ENCODE peak calls at places on chromosomes 12 and 14, in ten cellular contexts. One of them, this sample, is unnamed.

GRCh38 chr14:28756896-28757570 is 9.6 kb upstream of the FOXG1 start:
- DNase-seq in H1: peak
- DNase-seq in endothelial cell of umbilical vein: peak
- DNase-seq in K562: peak
- DNase-seq in GM12878: no peak
- DNase-seq in A549: peak
- DNase-seq in NB4: peak
- DNase-seq in HepG2: peak
- DNase-seq in HCT116: no peak
- DNase-seq in SK-N-SH: peak
- DNase-seq in this sample: peak

GRCh38 chr14:51401272-51401671 is 161.2 kb downstream of the TMX1 start:
- DNase-seq in H1: no peak
- DNase-seq in GM12878: no peak
- DNase-seq in HCT116: no peak
- DNase-seq in SK-N-SH: no peak
- DNase-seq in endothelial cell of umbilical vein: no peak
- DNase-seq in NB4: no peak
- DNase-seq in A549: peak
- DNase-seq in HepG2: no peak
- DNase-seq in K562: no peak
- DNase-seq in this sample: no peak

GRCh38 chr12:27478949-27479348 is 32.4 kb downstream of the SMCO2 start:
- DNase-seq in K562: no peak
- DNase-seq in GM12878: no peak
- DNase-seq in SK-N-SH: no peak
- DNase-seq in H1: no peak
- DNase-seq in HCT116: no peak
- DNase-seq in HepG2: no peak
- DNase-seq in NB4: no peak
- DNase-seq in endothelial cell of umbilical vein: no peak
- DNase-seq in A549: no peak
- DNase-seq in this sample: no peak

GRCh38 chr14:51644215-51644969 is 7.3 kb upstream of the FRMD6 start:
- DNase-seq in GM12878: no peak
- DNase-seq in SK-N-SH: no peak
- DNase-seq in endothelial cell of umbilical vein: no peak
- DNase-seq in NB4: no peak
- DNase-seq in HepG2: no peak
- DNase-seq in HCT116: no peak
- DNase-seq in H1: no peak
- DNase-seq in K562: no peak
- DNase-seq in A549: no peak
- DNase-seq in this sample: no peak

GRCh38 chr14:64298773-64299172 is 4.6 kb upstream of the ESR2 start:
- DNase-seq in SK-N-SH: no peak
- DNase-seq in endothelial cell of umbilical vein: no peak
- DNase-seq in GM12878: no peak
- DNase-seq in K562: no peak
- DNase-seq in HepG2: peak
- DNase-seq in H1: no peak
- DNase-seq in HCT116: no peak
- DNase-seq in A549: peak
- DNase-seq in NB4: no peak
- DNase-seq in this sample: no peak

GRCh38 chr12:117622741-117623140 is 261.3 kb upstream of the NOS1 start:
- DNase-seq in HCT116: no peak
- DNase-seq in NB4: no peak
- DNase-seq in A549: no peak
- DNase-seq in GM12878: no peak
- DNase-seq in H1: no peak
- DNase-seq in SK-N-SH: no peak
- DNase-seq in HepG2: no peak
- DNase-seq in endothelial cell of umbilical vein: no peak
- DNase-seq in K562: no peak
- DNase-seq in this sample: no peak

GRCh38 chr12:7121324-7121723 is 7.4 kb downstream of the RBP5 start:
- DNase-seq in GM12878: no peak
- DNase-seq in H1: no peak
- DNase-seq in NB4: no peak
- DNase-seq in endothelial cell of umbilical vein: no peak
- DNase-seq in A549: no peak
- DNase-seq in K562: no peak
- DNase-seq in HCT116: no peak
- DNase-seq in HepG2: no peak
- DNase-seq in SK-N-SH: no peak
- DNase-seq in this sample: no peak

GRCh38 chr12:109951751-109952150 is 44.4 kb downstream of the GIT2 start:
- DNase-seq in H1: no peak
- DNase-seq in GM12878: no peak
- DNase-seq in K562: no peak
- DNase-seq in HepG2: no peak
- DNase-seq in HCT116: peak
- DNase-seq in endothelial cell of umbilical vein: no peak
- DNase-seq in A549: no peak
- DNase-seq in SK-N-SH: no peak
- DNase-seq in NB4: no peak
- DNase-seq in this sample: no peak

GRCh38 chr12:41993283-41993682 is 151.4 kb downstream of the GXYLT1 start:
- DNase-seq in H1: no peak
- DNase-seq in HepG2: no peak
- DNase-seq in SK-N-SH: no peak
- DNase-seq in A549: no peak
- DNase-seq in HCT116: no peak
- DNase-seq in endothelial cell of umbilical vein: no peak
- DNase-seq in NB4: no peak
- DNase-seq in K562: no peak
- DNase-seq in GM12878: no peak
- DNase-seq in this sample: no peak

GRCh38 chr12:108511633-108512540 is 3.2 kb upstream of the FICD start:
- DNase-seq in NB4: peak
- DNase-seq in HepG2: peak
- DNase-seq in HCT116: peak
- DNase-seq in H1: peak
- DNase-seq in endothelial cell of umbilical vein: peak
- DNase-seq in SK-N-SH: peak
- DNase-seq in GM12878: peak
- DNase-seq in K562: peak
- DNase-seq in A549: peak
- DNase-seq in this sample: peak

GRCh38 chr12:79016181-79016580 is 151.6 kb downstream of the SYT1 start:
- DNase-seq in SK-N-SH: no peak
- DNase-seq in endothelial cell of umbilical vein: peak
- DNase-seq in GM12878: no peak
- DNase-seq in NB4: no peak
- DNase-seq in H1: no peak
- DNase-seq in HepG2: no peak
- DNase-seq in HCT116: no peak
- DNase-seq in A549: no peak
- DNase-seq in K562: no peak
- DNase-seq in this sample: no peak

GRCh38 chr14:94031880-94032279 is 5.7 kb downstream of the OTUB2 start:
- DNase-seq in SK-N-SH: no peak
- DNase-seq in HCT116: no peak
- DNase-seq in A549: no peak
- DNase-seq in GM12878: no peak
- DNase-seq in H1: no peak
- DNase-seq in HepG2: no peak
- DNase-seq in NB4: no peak
- DNase-seq in K562: no peak
- DNase-seq in endothelial cell of umbilical vein: no peak
- DNase-seq in this sample: no peak

GRCh38 chr12:20003252-20003651 is 365.1 kb upstream of the PDE3A start:
- DNase-seq in HepG2: no peak
- DNase-seq in endothelial cell of umbilical vein: no peak
- DNase-seq in A549: no peak
- DNase-seq in GM12878: no peak
- DNase-seq in NB4: no peak
- DNase-seq in H1: no peak
- DNase-seq in K562: no peak
- DNase-seq in HCT116: no peak
- DNase-seq in SK-N-SH: no peak
- DNase-seq in this sample: no peak

GRCh38 chr14:23359167-23359626 is 5.8 kb downstream of the EFS start:
- DNase-seq in SK-N-SH: no peak
- DNase-seq in K562: no peak
- DNase-seq in H1: no peak
- DNase-seq in endothelial cell of umbilical vein: no peak
- DNase-seq in HCT116: no peak
- DNase-seq in NB4: no peak
- DNase-seq in GM12878: no peak
- DNase-seq in A549: no peak
- DNase-seq in HepG2: no peak
- DNase-seq in this sample: no peak

DNA sequence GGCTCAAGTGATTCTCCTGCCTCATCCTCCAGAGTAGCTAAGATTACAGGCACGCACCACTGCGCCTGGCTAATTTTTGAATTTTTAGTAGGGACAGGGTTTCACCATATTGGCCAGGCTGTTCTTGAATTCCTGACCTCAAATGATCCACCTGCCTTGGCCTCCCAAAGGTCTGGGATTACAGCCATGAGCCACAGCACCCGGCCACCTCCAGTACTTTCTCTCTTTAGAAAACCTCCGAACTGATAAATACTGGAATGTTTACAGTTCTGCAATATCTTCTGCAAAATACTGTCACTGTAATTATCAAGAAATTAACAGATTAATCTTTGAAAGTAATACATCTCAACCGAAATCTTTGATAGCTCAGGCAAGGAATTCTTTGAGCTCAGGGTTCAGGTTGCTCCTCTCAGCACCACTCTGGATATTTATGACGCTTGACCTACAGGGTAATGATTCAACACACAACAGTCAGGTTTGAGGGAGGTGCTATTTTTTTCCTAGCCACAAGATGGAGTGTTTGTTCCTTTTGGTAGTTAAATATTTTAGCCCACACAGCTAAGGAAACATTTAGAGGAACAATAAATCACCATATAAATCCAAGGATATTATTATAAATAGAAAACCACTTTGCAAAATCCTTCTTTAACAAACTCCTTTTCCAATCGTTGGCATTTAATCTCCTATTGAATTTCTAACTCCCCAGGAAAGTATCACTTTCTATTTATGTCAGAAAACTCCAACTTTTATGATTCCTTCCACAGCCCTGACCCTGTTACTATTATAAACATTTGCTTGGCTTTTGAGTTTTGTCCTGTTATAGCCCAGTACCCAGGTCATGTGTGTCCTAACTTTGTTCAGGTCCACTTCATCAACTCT is 48.6 kb upstream of the GTF2A1 start:
- DNase-seq in K562: peak
- DNase-seq in GM12878: peak
- DNase-seq in NB4: peak
- DNase-seq in HCT116: peak
- DNase-seq in H1: no peak
- DNase-seq in A549: peak
- DNase-seq in endothelial cell of umbilical vein: peak
- DNase-seq in HepG2: peak
- DNase-seq in SK-N-SH: peak
- DNase-seq in this sample: no peak
- TF ChIP-seq MAX in K562: no peak
- TF ChIP-seq MAX in GM12878: no peak
- TF ChIP-seq MAX in NB4: no peak
- TF ChIP-seq MAX in HCT116: no peak
- TF ChIP-seq MAX in H1: no peak
- TF ChIP-seq MAX in A549: no peak
- TF ChIP-seq MAX in endothelial cell of umbilical vein: no peak
- TF ChIP-seq MAX in HepG2: no peak
- TF ChIP-seq MAX in SK-N-SH: no peak
- TF ChIP-seq MAX in this sample: no peak

GRCh38 chr12:131900397-131900796 is 6.0 kb downstream of the ULK1 start:
- DNase-seq in GM12878: no peak
- DNase-seq in HCT116: no peak
- DNase-seq in H1: no peak
- DNase-seq in NB4: no peak
- DNase-seq in SK-N-SH: no peak
- DNase-seq in endothelial cell of umbilical vein: no peak
- DNase-seq in HepG2: no peak
- DNase-seq in A549: peak
- DNase-seq in K562: no peak
- DNase-seq in this sample: no peak
- TF ChIP-seq MAX in GM12878: no peak
- TF ChIP-seq MAX in HCT116: no peak
- TF ChIP-seq MAX in H1: no peak
- TF ChIP-seq MAX in NB4: no peak
- TF ChIP-seq MAX in SK-N-SH: no peak
- TF ChIP-seq MAX in endothelial cell of umbilical vein: no peak
- TF ChIP-seq MAX in HepG2: no peak
- TF ChIP-seq MAX in A549: no peak
- TF ChIP-seq MAX in K562: no peak
- TF ChIP-seq MAX in this sample: no peak

DNA sequence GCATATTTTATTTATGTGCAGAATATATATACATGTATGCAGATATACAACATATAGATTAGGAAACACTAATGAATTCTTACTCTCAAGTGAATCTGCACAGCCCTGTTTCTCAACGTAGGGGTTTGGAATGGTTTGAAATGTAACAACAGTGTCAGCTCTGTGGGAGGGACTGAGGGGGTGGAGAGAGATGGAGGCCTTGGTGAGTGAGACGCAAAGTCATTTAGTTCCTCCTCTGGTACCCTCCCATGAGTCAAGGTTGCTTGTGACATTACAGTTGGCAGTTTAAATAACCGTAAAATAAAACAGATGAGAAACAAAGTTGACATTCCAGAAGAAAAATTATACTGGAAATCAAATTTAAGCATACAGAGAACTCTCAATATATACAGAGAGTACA is 313.0 kb upstream of the PRKD1 start:
- DNase-seq in HepG2: no peak
- DNase-seq in SK-N-SH: no peak
- DNase-seq in GM12878: no peak
- DNase-seq in HCT116: no peak
- DNase-seq in K562: no peak
- DNase-seq in A549: no peak
- DNase-seq in H1: no peak
- DNase-seq in endothelial cell of umbilical vein: no peak
- DNase-seq in NB4: peak
- DNase-seq in this sample: no peak
- TF ChIP-seq MAX in HepG2: no peak
- TF ChIP-seq MAX in SK-N-SH: no peak
- TF ChIP-seq MAX in GM12878: no peak
- TF ChIP-seq MAX in HCT116: no peak
- TF ChIP-seq MAX in K562: no peak
- TF ChIP-seq MAX in A549: no peak
- TF ChIP-seq MAX in H1: no peak
- TF ChIP-seq MAX in endothelial cell of umbilical vein: no peak
- TF ChIP-seq MAX in NB4: no peak
- TF ChIP-seq MAX in this sample: no peak

DNA sequence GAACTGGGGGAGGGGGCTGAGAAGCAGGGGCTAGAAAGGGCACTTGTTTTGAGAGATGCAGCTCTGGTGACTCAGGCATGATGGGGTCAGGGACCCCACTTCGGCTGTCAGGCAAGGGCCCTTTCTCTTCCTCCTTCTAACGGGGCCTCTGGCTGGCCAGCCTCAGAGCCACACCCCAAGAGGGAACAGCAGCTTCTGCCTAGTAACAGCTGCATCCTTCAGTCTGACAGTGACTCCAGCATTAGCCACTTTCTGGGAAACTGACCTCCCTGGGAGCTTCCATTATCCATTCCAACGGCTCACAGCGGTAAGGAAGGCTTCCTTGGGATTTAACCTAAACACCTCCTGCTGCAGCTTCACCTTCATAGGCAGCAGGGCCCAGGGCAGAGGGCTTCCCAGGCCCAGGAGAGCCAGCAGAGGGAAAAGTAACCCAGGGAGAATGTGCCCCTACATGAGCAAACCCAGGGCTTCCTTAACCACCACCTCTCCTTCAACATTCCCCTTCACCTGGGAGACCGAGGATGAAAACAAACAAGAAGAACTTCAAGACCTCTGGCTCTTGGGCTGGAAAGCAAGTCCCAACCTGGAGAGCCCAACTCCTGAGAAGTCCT is 2.7 kb downstream of the NCKAP5L start:
- DNase-seq in A549: no peak
- DNase-seq in HCT116: no peak
- DNase-seq in endothelial cell of umbilical vein: no peak
- DNase-seq in NB4: peak
- DNase-seq in GM12878: no peak
- DNase-seq in H1: no peak
- DNase-seq in K562: peak
- DNase-seq in HepG2: no peak
- DNase-seq in SK-N-SH: no peak
- DNase-seq in this sample: no peak
- TF ChIP-seq MAX in A549: no peak
- TF ChIP-seq MAX in HCT116: no peak
- TF ChIP-seq MAX in endothelial cell of umbilical vein: no peak
- TF ChIP-seq MAX in NB4: no peak
- TF ChIP-seq MAX in GM12878: no peak
- TF ChIP-seq MAX in H1: no peak
- TF ChIP-seq MAX in K562: no peak
- TF ChIP-seq MAX in HepG2: no peak
- TF ChIP-seq MAX in SK-N-SH: no peak
- TF ChIP-seq MAX in this sample: no peak